ENCODE peak calls at places on chromosomes 12 and 14, in eight cellular contexts. Z is left lung; V is adrenal gland; A is CD8-positive, alpha-beta T cell; O is tibial artery; N is keratinocyte; Q is mesenchymal stem cell; M is right cardiac atrium. I is an unnamed sample.

GRCh38 chr14:33460119-33460518 is 490.8 kb downstream of the EGLN3 start:
- DNase-seq in O (no peak), V (no peak), Z (no peak), A (no peak), N (no peak), Q (no peak), M (no peak), I (no peak)

GRCh38 chr12:131167334-131167733 is 213.6 kb downstream of the ADGRD1 start:
- DNase-seq in V (no peak), Z (no peak), A (no peak), N (no peak), Q (no peak), O (no peak), M (no peak), I (no peak)

GRCh38 chr12:132580701-132581292 is 29.6 kb downstream of the LRCOL1 start:
- DNase-seq in O (no peak), Q (no peak), A (no peak), Z (no peak), M (peak; percentile 57), V (no peak), N (no peak), I (no peak)

GRCh38 chr14:58662759-58663158 is 25.0 kb downstream of the DACT1 start:
- DNase-seq in M (no peak), N (no peak), Z (no peak), Q (no peak), A (no peak), O (no peak), V (no peak), I (no peak)

GRCh38 chr12:128671528-128672042 is 152.2 kb downstream of the SLC15A4 start:
- DNase-seq in Q (no peak), N (no peak), Z (no peak), V (no peak), O (no peak), M (no peak), A (no peak), I (no peak)

GRCh38 chr14:70881549-70882174 is 25.6 kb upstream of the PCNX1 start:
- DNase-seq in O (no peak), V (no peak), N (no peak), Z (no peak), M (no peak), A (no peak), Q (no peak), I (no peak)

GRCh38 chr14:68458840-68459469 is 333.9 kb downstream of the ZFP36L1 start:
- DNase-seq in A (no peak), Z (peak; percentile 51), V (peak; percentile 50), N (peak; percentile 69), M (no peak), Q (peak; percentile 90), O (peak; percentile 81), I (no peak)

GRCh38 chr12:103680591-103681065 is 93.6 kb downstream of the STAB2 start:
- DNase-seq in M (peak; percentile 77), V (no peak), Z (peak; percentile 66), Q (no peak), A (no peak), N (no peak), O (no peak), I (peak; percentile 76)

GRCh38 chr14:59358105-59358504 is 107.1 kb downstream of the GPR135 start:
- DNase-seq in V (no peak), Z (peak; percentile 58), A (no peak), O (peak; percentile 73), N (no peak), M (peak; percentile 81), Q (no peak), I (no peak)

GRCh38 chr12:39393890-39394289 is 49.0 kb downstream of the KIF21A start:
- DNase-seq in Q (no peak), Z (no peak), V (no peak), A (no peak), M (no peak), O (no peak), N (no peak), I (no peak)

GRCh38 chr14:77579065-77579464 is 37.4 kb downstream of the SPTLC2 start:
- DNase-seq in O (no peak), N (no peak), Z (no peak), Q (no peak), V (no peak), M (no peak), A (no peak), I (no peak)

GRCh38 chr12:32362892-32363291 is 36.5 kb upstream of the FGD4 start:
- DNase-seq in Q (no peak), N (no peak), M (no peak), Z (no peak), V (no peak), O (no peak), A (no peak), I (no peak)

GRCh38 chr12:39935275-39935674 is 170.6 kb downstream of the SLC2A13 start:
- DNase-seq in V (no peak), M (no peak), A (no peak), Q (peak; percentile 46), Z (no peak), N (no peak), O (no peak), I (no peak)

GRCh38 chr12:89140580-89141236 is 211.6 kb downstream of the DUSP6 start:
- DNase-seq in V (no peak), Q (no peak), M (peak; percentile 81), A (no peak), O (no peak), Z (no peak), N (no peak), I (no peak)

GRCh38 chr14:65594153-65594881 is 181.8 kb downstream of the FUT8 start:
- DNase-seq in N (no peak), A (no peak), O (no peak), Q (peak; percentile 14), M (no peak), Z (peak; percentile 33), V (no peak), I (no peak)

GRCh38 chr12:96166765-96167164 is 27.4 kb upstream of the ELK3 start:
- DNase-seq in Q (no peak), M (no peak), O (no peak), N (no peak), A (no peak), Z (no peak), V (no peak), I (no peak)

GRCh38 chr12:65308601-65309071 is 30.2 kb downstream of the MSRB3 start:
- DNase-seq in Q (peak; percentile 28), M (no peak), V (no peak), Z (no peak), N (no peak), A (no peak), O (no peak), I (no peak)

GRCh38 chr12:65308001-65308400 is 29.5 kb downstream of the MSRB3 start:
- DNase-seq in V (no peak), Q (peak; percentile 45), O (no peak), A (no peak), Z (no peak), N (no peak), M (no peak), I (no peak)

GRCh38 chr12:65305346-65305950 is 27.0 kb downstream of the MSRB3 start:
- DNase-seq in Z (no peak), M (no peak), Q (peak; percentile 45), N (no peak), A (no peak), O (no peak), V (no peak), I (no peak)

GRCh38 chr12:65306603-65307501 is 28.4 kb downstream of the MSRB3 start:
- DNase-seq in O (no peak), Z (no peak), M (peak; percentile 56), N (no peak), Q (peak; percentile 96), A (no peak), V (peak; percentile 29), I (no peak)

GRCh38 chr12:65306229-65306602 is 27.7 kb downstream of the MSRB3 start:
- DNase-seq in Z (no peak), O (no peak), Q (no peak), A (no peak), N (no peak), V (no peak), M (no peak), I (no peak)
- H3K27ac ChIP-seq in Z (no peak overlapping the region), O (no peak overlapping the region), Q (no peak overlapping the region), A (no peak overlapping the region), N (no peak overlapping the region), V (no peak overlapping the region), M (no peak overlapping the region), I (no peak overlapping the region)

GRCh38 chr12:23611320-23611719 is 338.1 kb downstream of the SOX5 start:
- DNase-seq in N (no peak), A (no peak), Q (peak; percentile 22), O (no peak), V (no peak), M (no peak), Z (no peak), I (no peak)
- H3K4me3 ChIP-seq in N (no peak overlapping the region), A (no peak overlapping the region), Q (no peak overlapping the region), O (no peak overlapping the region), V (no peak overlapping the region), M (no peak overlapping the region), Z (no peak overlapping the region), I (no peak overlapping the region)

GRCh38 chr12:123096159-123096558 is 54.7 kb downstream of the PITPNM2 start:
- DNase-seq in M (no peak), A (no peak), Q (no peak), O (no peak), V (no peak), Z (no peak), N (no peak), I (no peak)
- H3K27ac ChIP-seq in M (peak overlapping the region; percentile 6), A (no peak overlapping the region), Q (no peak overlapping the region), O (peak overlapping the region; percentile 76), V (no peak overlapping the region), Z (no peak overlapping the region), N (no peak overlapping the region), I (no peak overlapping the region)

GRCh38 chr12:110627500-110628195 is 13.7 kb downstream of the TCTN1 start:
- DNase-seq in O (no peak), A (no peak), N (no peak), Q (no peak), Z (no peak), M (no peak), V (no peak), I (no peak)
- H3K4me3 ChIP-seq in O (no peak overlapping the region), A (no peak overlapping the region), N (no peak overlapping the region), Q (no peak overlapping the region), Z (no peak overlapping the region), M (no peak overlapping the region), V (no peak overlapping the region), I (no peak overlapping the region)

GRCh38 chr12:119322324-119322723 is 12.2 kb upstream of the CCDC60 start:
- DNase-seq in N (no peak), M (no peak), Q (no peak), O (no peak), A (no peak), V (no peak), Z (no peak), I (no peak)

GRCh38 chr12:119328111-119328510 is 6.4 kb upstream of the CCDC60 start:
- DNase-seq in N (no peak), Q (no peak), V (no peak), A (no peak), M (peak; percentile 61), O (no peak), Z (no peak), I (no peak)

GRCh38 chr12:119320678-119321077 is 13.9 kb upstream of the CCDC60 start:
- DNase-seq in A (no peak), O (no peak), V (no peak), Z (no peak), M (no peak), N (no peak), Q (no peak), I (no peak)

GRCh38 chr12:119326341-119326740 is 8.2 kb upstream of the CCDC60 start:
- DNase-seq in Z (no peak), Q (no peak), N (no peak), A (no peak), V (no peak), M (no peak), O (no peak), I (no peak)
- H3K27ac ChIP-seq in Z (no peak overlapping the region), Q (no peak overlapping the region), N (no peak overlapping the region), A (no peak overlapping the region), V (no peak overlapping the region), M (no peak overlapping the region), O (no peak overlapping the region), I (peak overlapping the region; percentile 70)

I was measured in coronary artery.